ENCODE peak calls at places on chromosomes 13 and 19, in seven cellular contexts. S is mammary epithelial cell, O is fibroblast of lung, P is GM23248, T is OCI-LY7, A is GM23338, C is GM12878. L is an unnamed sample. For H3K79me2, the result is how much of the 10 kb centered on the place peaks cover.

GRCh38 chr19:17107546-17108452 is 32.2 kb downstream of the MYO9B start:
- DNase-seq in S (peak), A (no peak), P (peak), O (peak), C (no peak), T (no peak), L (no peak)

GRCh38 chr13:53254495-53254894 is 225.9 kb downstream of the OLFM4 start:
- DNase-seq in A (peak), S (no peak), T (no peak), C (no peak), O (no peak), P (peak), L (peak)

GRCh38 chr19:46303345-46303701 is 6.5 kb downstream of the HIF3A start:
- DNase-seq in O (no peak), P (no peak), A (peak), C (no peak), S (no peak), T (no peak), L (no peak)

GRCh38 chr13:101917833-101918755 is 465.6 kb downstream of the ITGBL1 start:
- DNase-seq in T (no peak), P (no peak), O (no peak), A (peak), S (no peak), C (no peak), L (peak)

GRCh38 chr13:106568225-106569003 is 477 bp upstream of the ARGLU1 start:
- DNase-seq in A (no peak), O (no peak), P (no peak), S (no peak), C (no peak), T (peak), L (no peak)

GRCh38 chr19:6767357-6768235 is at the start of gene SH2D3A:
- DNase-seq in S (peak), C (peak), T (peak), P (peak), A (peak), O (peak), L (peak)

GRCh38 chr19:4059931-4060620 is 6.6 kb downstream of the ZBTB7A start:
- DNase-seq in S (peak), A (peak), C (peak), O (no peak), P (peak), T (peak), L (no peak)

GRCh38 chr13:23020246-23020843 is 160.4 kb upstream of the SGCG start:
- DNase-seq in S (peak), A (peak), C (peak), P (peak), T (peak), O (peak), L (peak)

GRCh38 chr19:10290876-10291553 is 1.3 kb downstream of the ICAM5 start:
- DNase-seq in S (peak), C (no peak), A (peak), O (peak), T (peak), P (peak), L (peak)

GRCh38 chr13:80755925-80756324 is 415.0 kb upstream of the SPRY2 start:
- DNase-seq in P (no peak), S (no peak), O (peak), A (no peak), C (no peak), T (no peak), L (no peak)

GRCh38 chr19:17721821-17722220 is 2.5 kb downstream of the MAP1S start:
- DNase-seq in O (no peak), A (no peak), P (peak), C (no peak), T (no peak), S (peak), L (no peak)

GRCh38 chr19:3692141-3693029 is 7.9 kb downstream of the PIP5K1C start:
- DNase-seq in A (no peak), P (no peak), O (no peak), S (no peak), C (no peak), T (peak), L (no peak)

GRCh38 chr19:18097217-18097992 is at the start of gene MAST3:
- DNase-seq in C (peak), A (peak), T (peak), S (peak), P (peak), O (peak), L (peak)

GRCh38 chr13:76903544-76904162 is 17.4 kb upstream of the KCTD12 start:
- DNase-seq in P (peak), T (peak), C (peak), O (peak), S (peak), A (peak), L (peak)

GRCh38 chr13:34942732-34943674 is 933 bp downstream of the NBEA start:
- DNase-seq in O (no peak), S (no peak), P (peak), C (no peak), A (peak), T (peak), L (peak)

GRCh38 chr13:29454931-29455481 is 140.5 kb downstream of the SLC7A1 start:
- DNase-seq in O (peak), S (peak), P (peak), T (peak), A (peak), C (no peak), L (peak)

GRCh38 chr19:15197275-15198005 is 3.4 kb downstream of the NOTCH3 start:
- DNase-seq in C (no peak), O (peak), T (peak), A (no peak), S (no peak), P (peak), L (no peak)

GRCh38 chr13:74005320-74006154 is 128.7 kb downstream of the KLF12 start:
- DNase-seq in P (no peak), A (no peak), T (no peak), O (no peak), S (no peak), C (no peak), L (no peak)

DNA sequence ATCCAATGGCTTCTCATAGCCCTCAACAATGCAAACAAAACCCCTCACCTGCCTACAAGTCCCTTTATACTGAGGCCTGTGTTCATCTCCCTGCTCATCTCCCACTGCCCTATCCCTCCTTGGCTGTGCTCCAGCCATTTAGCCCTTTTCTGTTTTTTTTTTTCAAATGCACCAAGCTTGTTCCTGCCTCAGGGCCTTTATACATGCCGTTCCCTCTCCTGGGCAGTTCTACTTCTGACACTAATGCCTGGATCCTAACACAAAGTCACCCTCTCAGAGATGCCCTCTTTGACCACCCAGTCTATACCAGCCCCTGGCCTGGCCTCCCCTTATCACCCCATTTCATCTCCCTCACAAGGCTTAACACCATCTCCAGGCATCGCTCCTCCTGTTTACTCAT is 26.9 kb downstream of the ZNF574 start:
- DNase-seq in S (no peak), C (no peak), A (no peak), P (no peak), O (no peak), T (no peak), L (no peak)
- H3K79me2 ChIP-seq in S (under half), C (under half), A (under half), P (under half), O (under half), T (under half), L (under half)

GRCh38 chr19:47512948-47513319 is 1.9 kb downstream of the NAPA start:
- DNase-seq in A (no peak), P (no peak), T (no peak), O (no peak), S (no peak), C (no peak), L (no peak)
- H3K79me2 ChIP-seq in A (half or more), P (half or more), T (half or more), O (half or more), S (half or more), C (half or more), L (half or more)

DNA sequence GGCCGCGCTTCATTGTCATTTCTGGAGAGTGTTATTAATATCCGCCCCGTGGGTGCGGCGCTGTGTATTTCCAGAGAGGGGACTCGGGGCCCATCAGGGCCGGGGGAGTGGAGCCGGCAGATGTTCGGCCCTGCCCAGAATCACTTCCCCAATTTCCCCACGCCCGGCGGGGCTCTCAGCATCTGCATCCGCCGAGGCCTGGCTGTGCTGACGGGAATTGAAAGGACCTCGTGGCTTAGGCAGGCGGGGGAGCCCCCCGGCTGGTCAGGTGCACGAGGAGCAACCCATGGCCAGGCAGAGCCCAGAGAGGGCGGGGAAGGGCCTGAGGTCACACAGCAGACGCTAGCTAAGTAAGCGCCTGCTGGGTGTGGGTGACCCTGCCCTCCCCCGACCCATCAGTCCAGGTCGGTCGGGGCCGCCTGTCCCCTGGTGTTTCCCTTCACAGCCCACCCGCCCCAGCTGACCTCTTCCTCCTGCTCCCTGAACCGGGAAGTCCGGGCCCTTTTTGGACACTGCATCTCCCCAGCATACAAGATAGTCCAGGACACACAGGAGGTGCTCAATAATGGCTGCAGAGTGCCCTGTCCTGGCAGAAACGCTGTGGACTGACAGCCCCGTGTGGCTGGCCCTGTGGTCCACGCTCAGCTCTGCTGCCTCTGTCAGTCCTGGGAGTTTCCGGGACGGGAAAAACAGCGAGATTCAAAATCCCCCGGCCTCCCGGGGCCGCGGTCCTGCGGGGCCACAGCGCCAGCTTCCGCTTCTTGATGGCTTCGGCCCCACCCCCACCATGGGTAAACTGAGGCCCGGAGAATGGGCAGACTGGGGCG is 22.1 kb downstream of the ARID3A start:
- DNase-seq in S (no peak), O (no peak), A (no peak), P (no peak), T (peak), C (peak), L (no peak)
- H3K79me2 ChIP-seq in S (under half), O (under half), A (under half), P (half or more), T (under half), C (under half), L (half or more)

GRCh38 chr13:33787051-33787591 is 30.8 kb upstream of the RFC3 start:
- DNase-seq in O (no peak), T (peak), A (no peak), C (peak), S (peak), P (peak), L (no peak)

GRCh38 chr13:33793726-33794125 is 24.2 kb upstream of the RFC3 start:
- DNase-seq in T (no peak), C (no peak), S (no peak), P (peak), O (no peak), A (no peak), L (no peak)

GRCh38 chr13:33789067-33789606 is 28.8 kb upstream of the RFC3 start:
- DNase-seq in O (no peak), A (no peak), T (no peak), S (no peak), P (no peak), C (no peak), L (no peak)

GRCh38 chr13:33785384-33785783 is 32.6 kb upstream of the RFC3 start:
- DNase-seq in C (no peak), S (no peak), T (no peak), P (no peak), O (no peak), A (no peak), L (no peak)

GRCh38 chr13:33789757-33790156 is 28.2 kb upstream of the RFC3 start:
- DNase-seq in O (no peak), T (no peak), P (no peak), C (no peak), S (no peak), A (no peak), L (no peak)
- H3K79me2 ChIP-seq in O (under half), T (under half), P (under half), C (under half), S (under half), A (under half), L (under half)

GRCh38 chr19:39150807-39151206 is 25.2 kb downstream of the PAK4 start:
- DNase-seq in O (no peak), P (no peak), T (no peak), S (no peak), A (no peak), C (no peak), L (no peak)

GRCh38 chr19:39151209-39151608 is 25.6 kb downstream of the PAK4 start:
- DNase-seq in A (no peak), O (no peak), T (no peak), C (no peak), P (no peak), S (no peak), L (no peak)

GRCh38 chr19:39148939-39149529 is 23.4 kb downstream of the PAK4 start:
- DNase-seq in S (no peak), O (no peak), A (no peak), P (no peak), T (no peak), C (no peak), L (no peak)

GRCh38 chr19:39152066-39152465 is 26.5 kb downstream of the PAK4 start:
- DNase-seq in P (peak), O (no peak), C (no peak), T (no peak), S (no peak), A (no peak), L (no peak)

GRCh38 chr19:39150235-39150634 is 24.6 kb downstream of the PAK4 start:
- DNase-seq in O (no peak), A (no peak), C (no peak), S (no peak), T (no peak), P (no peak), L (no peak)
- H3K79me2 ChIP-seq in O (under half), A (half or more), C (under half), S (half or more), T (under half), P (half or more), L (half or more)

DNA sequence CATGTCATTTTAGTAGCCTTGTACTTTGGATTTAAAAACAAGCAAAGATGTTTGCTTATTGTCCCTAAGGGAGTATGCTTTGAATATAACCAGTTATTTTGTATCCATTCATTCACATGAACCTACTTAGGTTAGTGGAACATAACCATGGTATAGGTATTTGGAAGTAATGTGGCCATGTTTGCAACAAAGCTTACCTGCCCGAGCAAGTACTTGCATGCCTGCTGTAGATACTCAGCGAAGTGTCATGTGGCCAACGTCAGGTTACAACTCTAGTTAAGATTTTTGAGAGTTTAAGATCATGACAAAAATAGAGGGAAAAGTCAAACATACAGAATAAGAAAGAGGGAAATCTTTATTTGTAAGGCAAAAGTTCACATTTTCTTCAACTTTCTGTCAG is 57.2 kb downstream of the COG6 start:
- DNase-seq in S (peak), T (no peak), P (no peak), O (no peak), C (no peak), A (no peak), L (no peak)
- H3K79me2 ChIP-seq in S (under half), T (under half), P (under half), O (under half), C (under half), A (under half), L (under half)

GRCh38 chr19:43380008-43380407 is 26.5 kb downstream of the CD177 start:
- DNase-seq in T (no peak), S (no peak), P (no peak), C (no peak), O (no peak), A (peak), L (no peak)
- H3K79me2 ChIP-seq in T (under half), S (under half), P (under half), C (under half), O (under half), A (under half), L (under half)

DNA sequence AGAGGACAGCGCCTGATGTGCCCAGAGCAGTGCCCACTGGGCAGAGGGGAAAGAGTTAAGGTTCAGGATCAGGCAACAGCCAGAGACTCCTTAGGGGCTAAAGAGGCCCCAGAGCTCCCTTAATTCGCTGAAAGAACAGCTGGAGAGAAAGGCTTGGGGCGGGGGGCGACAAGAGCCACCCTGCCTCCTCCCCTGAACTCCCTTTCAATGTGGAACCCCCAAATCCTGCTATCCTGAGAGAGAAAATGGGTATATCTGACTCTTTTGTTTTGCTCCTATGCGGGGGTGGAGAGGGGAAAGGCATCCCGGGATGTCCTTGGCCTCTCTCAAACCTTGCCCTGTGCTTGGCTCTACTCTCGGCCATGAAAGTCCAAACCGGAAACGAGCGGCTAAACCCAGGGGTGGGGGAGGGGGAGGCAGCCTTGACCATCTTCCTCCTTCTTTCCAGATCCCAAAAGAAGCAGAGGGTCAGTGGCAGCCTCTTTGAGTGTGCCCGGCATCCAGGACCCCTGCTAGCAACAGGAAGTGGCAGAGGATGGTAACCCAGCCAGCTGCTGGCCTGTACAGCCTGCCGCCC is 4.7 kb downstream of the PRKACA start:
- DNase-seq in O (no peak), P (peak), T (no peak), C (no peak), S (no peak), A (peak), L (no peak)
- H3K79me2 ChIP-seq in O (half or more), P (half or more), T (under half), C (under half), S (half or more), A (under half), L (under half)

L was measured in neural progenitor cell.